ENCODE peak calls at places on chromosome 14, in four cellular contexts. M is activated T-cell treated with anti-CD3 and anti-CD28 coated beads for 24 hours; X is HS-5; B is stimulated activated CD4-positive, alpha-beta T cell treated with anti-CD3 and anti-CD28 coated beads, Interleukin-2, amount 100 ng/mL, for 48 hours. F is an unnamed sample.

GRCh38 chr14:36052063-36052462 is 124.5 kb downstream of the PTCSC3 start:
- DNase-seq in M (no peak), X (no peak), B (no peak), F (no peak)

GRCh38 chr14:62710811-62711210 is 334.4 kb downstream of the KCNH5 start:
- DNase-seq in M (no peak), X (no peak), B (no peak), F (no peak)

GRCh38 chr14:105891631-105892452 is 365.5 kb downstream of the TMEM121 start:
- DNase-seq in M (no peak), X (no peak), B (no peak), F (no peak)

GRCh38 chr14:65849558-65849957 is 437.0 kb downstream of the FUT8 start:
- DNase-seq in M (no peak), X (no peak), B (no peak), F (no peak)

GRCh38 chr14:38405851-38406630 is 150.1 kb upstream of the CLEC14A start:
- DNase-seq in M (no peak), X (no peak), B (no peak), F (no peak)

GRCh38 chr14:30034049-30034635 is 106.5 kb upstream of the PRKD1 start:
- DNase-seq in M (no peak), X (peak), B (no peak), F (peak)

GRCh38 chr14:77066555-77067172 is 31.4 kb upstream of the CIPC start:
- DNase-seq in M (no peak), X (no peak), B (no peak), F (no peak)

GRCh38 chr14:56159066-56159465 is 40.9 kb downstream of the PELI2 start:
- DNase-seq in M (no peak), X (no peak), B (no peak), F (no peak)

GRCh38 chr14:84533181-84533580 is 996.8 kb upstream of the FLRT2 start:
- DNase-seq in M (no peak), X (no peak), B (no peak), F (no peak)

GRCh38 chr14:69719501-69719951 is 47.4 kb upstream of the SRSF5 start:
- DNase-seq in M (no peak), X (peak), B (no peak), F (no peak)

GRCh38 chr14:55339770-55340169 is 68.5 kb downstream of the FBXO34 start:
- DNase-seq in M (peak), X (no peak), B (no peak), F (no peak)

GRCh38 chr14:103395245-103395644 is 10.0 kb downstream of the MARK3 start:
- DNase-seq in M (no peak), X (no peak), B (no peak), F (no peak)

GRCh38 chr14:91058017-91058675 is 2.3 kb downstream of the RPS6KA5 start:
- DNase-seq in M (no peak), X (no peak), B (no peak), F (no peak)

GRCh38 chr14:99515301-99516155 is 34.3 kb downstream of the CCNK start:
- DNase-seq in M (no peak), X (no peak), B (no peak), F (no peak)

GRCh38 chr14:68549057-68549421 is 243.8 kb downstream of the ZFP36L1 start:
- DNase-seq in M (no peak), X (peak), B (no peak), F (no peak)

GRCh38 chr14:97319691-97320090 is 522.5 kb downstream of the VRK1 start:
- DNase-seq in M (no peak), X (no peak), B (no peak), F (no peak)

GRCh38 chr14:50059773-50060629 is 56.4 kb downstream of the VCPKMT start:
- DNase-seq in M (no peak), X (no peak), B (no peak), F (no peak)

GRCh38 chr14:73746540-73747385 is 32.6 kb upstream of the PNMA1 start:
- DNase-seq in M (no peak), X (no peak), B (no peak), F (no peak)

GRCh38 chr14:103105580-103106168 is 11.1 kb downstream of the EXOC3L4 start:
- DNase-seq in M (no peak), X (no peak), B (no peak), F (peak)

GRCh38 chr14:97414718-97415098 is 617.5 kb downstream of the VRK1 start:
- DNase-seq in M (no peak), X (no peak), B (no peak), F (no peak)

GRCh38 chr14:31270196-31270772 is 62.7 kb upstream of the HECTD1 start:
- DNase-seq in M (no peak), X (no peak), B (peak), F (no peak)

GRCh38 chr14:68704736-68705720 is 87.8 kb downstream of the ZFP36L1 start:
- DNase-seq in M (no peak), X (no peak), B (no peak), F (no peak)

GRCh38 chr14:57833304-57833703 is 32.6 kb downstream of the SLC35F4 start:
- DNase-seq in M (no peak), X (peak), B (no peak), F (no peak)

GRCh38 chr14:103646189-103646588 is 17.2 kb downstream of the KLC1 start:
- DNase-seq in M (no peak), X (no peak), B (no peak), F (no peak)

GRCh38 chr14:96567289-96567899 is 65.2 kb downstream of the PAPOLA start:
- DNase-seq in M (no peak), X (no peak), B (no peak), F (peak)

GRCh38 chr14:52033131-52033642 is 35.7 kb downstream of the NID2 start:
- DNase-seq in M (no peak), X (no peak), B (no peak), F (no peak)

GRCh38 chr14:102140027-102140749 is 491 bp downstream of the WDR20 start:
- DNase-seq in M (peak), X (no peak), B (peak), F (no peak)

GRCh38 chr14:93888995-93889394 is 38.1 kb upstream of the FAM181A start:
- DNase-seq in M (no peak), X (no peak), B (no peak), F (no peak)

GRCh38 chr14:24224618-24225071 is 7.5 kb downstream of the NEDD8 start:
- DNase-seq in M (no peak), X (peak), B (no peak), F (no peak)

GRCh38 chr14:79018846-79019245 is 848.7 kb downstream of the NRXN3 start:
- DNase-seq in M (no peak), X (peak), B (no peak), F (no peak)

GRCh38 chr14:94562941-94563883 is 2.0 kb downstream of the SERPINA4 start:
- DNase-seq in M (no peak), X (no peak), B (no peak), F (no peak)

F was measured in NCI-H2107.